ENCODE peak calls at places on chromosome 13, in nine cellular contexts. H is ovary, O is A549, X is stomach, Q is transverse colon, J is upper lobe of left lung, M is tibial nerve, C is sigmoid colon, R is GM12878. U is an unnamed sample.

GRCh38 chr13:114065926-114066774 is 66.3 kb downstream of the RASA3 start:
- DNase-seq in H (no peak), O (no peak), X (no peak), Q (peak), J (peak), M (no peak), C (peak), R (no peak), U (no peak)

GRCh38 chr13:77480071-77480470 is 55.4 kb upstream of the SCEL start:
- DNase-seq in H (no peak), O (no peak), X (no peak), Q (no peak), J (no peak), M (no peak), C (no peak), R (no peak), U (no peak)

GRCh38 chr13:110869805-110870706 is 44.8 kb downstream of the ANKRD10 start:
- DNase-seq in H (peak), O (peak), X (peak), Q (peak), J (peak), M (peak), C (peak), R (no peak), U (peak)

GRCh38 chr13:96527497-96527896 is 437.6 kb downstream of the HS6ST3 start:
- DNase-seq in H (no peak), O (no peak), X (no peak), Q (no peak), J (no peak), M (no peak), C (no peak), R (no peak), U (no peak)

GRCh38 chr13:89966524-89966923 is 1381.0 kb upstream of the MIR17HG start:
- DNase-seq in H (no peak), O (no peak), X (no peak), Q (no peak), J (no peak), M (no peak), C (no peak), R (no peak), U (no peak)

GRCh38 chr13:71759506-71760225 is 107.3 kb downstream of the DACH1 start:
- DNase-seq in H (no peak), O (no peak), X (no peak), Q (no peak), J (no peak), M (no peak), C (no peak), R (no peak), U (no peak)

GRCh38 chr13:95382411-95382810 is 81.2 kb upstream of the ABCC4 start:
- DNase-seq in H (no peak), O (no peak), X (no peak), Q (no peak), J (no peak), M (no peak), C (no peak), R (no peak), U (no peak)

GRCh38 chr13:78606471-78607408 is 3.4 kb upstream of the POU4F1 start:
- DNase-seq in H (no peak), O (no peak), X (no peak), Q (no peak), J (no peak), M (no peak), C (no peak), R (no peak), U (no peak)

GRCh38 chr13:95494082-95494681 is 58.3 kb upstream of the CLDN10 start:
- DNase-seq in H (no peak), O (peak), X (no peak), Q (no peak), J (no peak), M (peak), C (no peak), R (no peak), U (peak)

GRCh38 chr13:113207890-113208423 is 512 bp downstream of the PCID2 start:
- DNase-seq in H (no peak), O (no peak), X (no peak), Q (peak), J (no peak), M (no peak), C (no peak), R (no peak), U (no peak)

GRCh38 chr13:66618702-66619101 is 611.4 kb downstream of the PCDH9 start:
- DNase-seq in H (no peak), O (peak), X (no peak), Q (no peak), J (no peak), M (no peak), C (no peak), R (no peak), U (peak)

GRCh38 chr13:92012787-92013186 is 614.4 kb downstream of the GPC5 start:
- DNase-seq in H (no peak), O (no peak), X (no peak), Q (no peak), J (peak), M (no peak), C (no peak), R (no peak), U (no peak)

GRCh38 chr13:102597029-102598015 is 536 bp downstream of the TPP2 start:
- DNase-seq in H (no peak), O (no peak), X (no peak), Q (peak), J (peak), M (no peak), C (peak), R (no peak), U (peak)

GRCh38 chr13:94968040-94968756 is 255.9 kb upstream of the SOX21 start:
- DNase-seq in H (no peak), O (peak), X (no peak), Q (no peak), J (peak), M (no peak), C (no peak), R (no peak), U (peak)

GRCh38 chr13:40422588-40423235 is 243.7 kb downstream of the FOXO1 start:
- DNase-seq in H (no peak), O (no peak), X (no peak), Q (no peak), J (no peak), M (no peak), C (no peak), R (no peak), U (no peak)

GRCh38 chr13:111460548-111461444 is 140.4 kb downstream of the TEX29 start:
- DNase-seq in H (peak), O (peak), X (no peak), Q (peak), J (no peak), M (peak), C (peak), R (no peak), U (peak)

GRCh38 chr13:46010148-46010547 is 42.4 kb downstream of the ZC3H13 start:
- DNase-seq in H (no peak), O (no peak), X (no peak), Q (no peak), J (no peak), M (no peak), C (no peak), R (no peak), U (peak)

GRCh38 chr13:51814825-51815650 is 11.1 kb upstream of the DHRS12 start:
- DNase-seq in H (no peak), O (peak), X (peak), Q (peak), J (no peak), M (peak), C (peak), R (no peak), U (peak)

GRCh38 chr13:58843071-58843470 is 1211.5 kb downstream of the PCDH17 start:
- DNase-seq in H (no peak), O (no peak), X (no peak), Q (no peak), J (no peak), M (no peak), C (no peak), R (no peak), U (no peak)

GRCh38 chr13:42400188-42400833 is 128.4 kb downstream of the AKAP11 start:
- DNase-seq in H (no peak), O (no peak), X (no peak), Q (no peak), J (no peak), M (no peak), C (no peak), R (no peak), U (no peak)

GRCh38 chr13:84896128-84896527 is 903.1 kb downstream of the SLITRK6 start:
- DNase-seq in H (no peak), O (no peak), X (no peak), Q (peak), J (peak), M (no peak), C (no peak), R (peak), U (peak)

GRCh38 chr13:65497265-65497664 is 1732.9 kb downstream of the PCDH9 start:
- DNase-seq in H (no peak), O (no peak), X (no peak), Q (no peak), J (no peak), M (no peak), C (no peak), R (no peak), U (no peak)

GRCh38 chr13:46894534-46894906 is 2.3 kb downstream of the HTR2A start:
- DNase-seq in H (no peak), O (no peak), X (no peak), Q (no peak), J (no peak), M (no peak), C (no peak), R (no peak), U (no peak)

GRCh38 chr13:48235100-48235813 is 2.3 kb downstream of the ITM2B start:
- DNase-seq in H (no peak), O (no peak), X (peak), Q (peak), J (no peak), M (no peak), C (peak), R (peak), U (peak)

GRCh38 chr13:40928980-40929379 is 90.1 kb downstream of the ELF1 start:
- DNase-seq in H (no peak), O (no peak), X (no peak), Q (no peak), J (no peak), M (no peak), C (no peak), R (no peak), U (no peak)

GRCh38 chr13:21620858-21621257 is 16.9 kb upstream of the MICU2 start:
- DNase-seq in H (no peak), O (no peak), X (no peak), Q (no peak), J (no peak), M (no peak), C (no peak), R (no peak), U (no peak)

GRCh38 chr13:104571161-104571889 is 1505.1 kb upstream of the SLC10A2 start:
- DNase-seq in H (peak), O (peak), X (peak), Q (peak), J (no peak), M (peak), C (peak), R (no peak), U (peak)

GRCh38 chr13:95301947-95302386 is 716 bp upstream of the ABCC4 start:
- DNase-seq in H (no peak), O (no peak), X (no peak), Q (no peak), J (no peak), M (peak), C (no peak), R (no peak), U (peak)

GRCh38 chr13:113981201-113981605 is 7.3 kb upstream of the C13orf46 start:
- DNase-seq in H (no peak), O (peak), X (peak), Q (peak), J (peak), M (peak), C (peak), R (no peak), U (no peak)

GRCh38 chr13:19985219-19985556 is 26.7 kb downstream of the ZMYM2 start:
- DNase-seq in H (no peak), O (no peak), X (no peak), Q (no peak), J (no peak), M (no peak), C (no peak), R (no peak), U (no peak)

GRCh38 chr13:48334534-48335127 is 31.1 kb downstream of the RB1 start:
- DNase-seq in H (no peak), O (peak), X (no peak), Q (no peak), J (no peak), M (no peak), C (no peak), R (peak), U (peak)

GRCh38 chr13:74325106-74325505 is 190.9 kb upstream of the KLF12 start:
- DNase-seq in H (no peak), O (no peak), X (no peak), Q (no peak), J (no peak), M (peak), C (peak), R (no peak), U (peak)

GRCh38 chr13:28526876-28527275 is 31.9 kb upstream of the FLT1 start:
- DNase-seq in H (no peak), O (no peak), X (no peak), Q (no peak), J (no peak), M (no peak), C (no peak), R (no peak), U (no peak)
- TF ChIP-seq EP300 in H (no peak), O (no peak), X (no peak), Q (no peak), J (no peak), M (no peak), C (no peak), R (no peak), U (no peak)

GRCh38 chr13:44715287-44716224 is 139.4 kb upstream of the TSC22D1 start:
- DNase-seq in H (no peak), O (no peak), X (no peak), Q (no peak), J (no peak), M (peak), C (no peak), R (no peak), U (peak)

GRCh38 chr13:44718467-44718866 is 142.3 kb upstream of the TSC22D1 start:
- DNase-seq in H (no peak), O (no peak), X (no peak), Q (no peak), J (no peak), M (no peak), C (no peak), R (no peak), U (no peak)

DNA sequence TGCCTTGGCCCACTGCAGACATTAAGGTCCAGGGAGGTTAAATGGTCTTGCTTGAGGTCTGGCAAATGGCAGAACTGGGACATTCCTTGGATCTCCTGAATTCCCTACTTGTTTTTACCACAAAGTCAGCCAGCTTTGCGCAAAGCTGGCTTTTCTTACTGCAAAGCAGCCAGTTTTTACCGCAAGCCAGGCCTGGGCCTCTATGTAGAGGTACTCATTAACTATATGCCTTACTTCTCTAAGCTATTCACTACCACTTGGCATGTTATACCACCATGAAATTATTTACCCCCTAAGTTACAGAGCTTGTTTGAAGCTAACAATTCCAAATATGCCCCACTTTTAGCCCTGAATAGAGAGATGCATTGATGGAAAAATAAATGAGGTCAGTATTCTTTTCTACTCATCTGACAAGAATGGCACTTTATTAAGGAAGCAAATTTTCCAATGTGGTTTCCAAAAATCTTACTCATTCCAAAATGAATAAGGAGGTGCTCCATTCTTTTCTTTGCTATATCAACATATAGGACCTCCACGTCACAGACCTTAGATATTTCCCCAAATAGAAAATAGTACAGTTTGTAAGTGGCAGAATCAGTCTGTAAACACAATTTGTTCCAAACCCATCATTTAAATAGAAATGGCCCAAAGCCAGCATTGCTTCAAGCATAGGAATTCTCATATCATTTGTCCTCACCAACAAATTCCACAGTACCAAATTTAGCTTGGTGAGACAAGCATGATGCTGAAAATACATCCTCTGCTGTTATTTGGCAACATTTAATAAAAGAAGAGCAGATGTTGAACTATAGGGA is 143.9 kb upstream of the TSC22D1 start:
- DNase-seq in H (no peak), O (no peak), X (no peak), Q (no peak), J (no peak), M (peak), C (no peak), R (no peak), U (no peak)
- TF ChIP-seq EP300 in H (no peak), O (no peak), X (no peak), Q (no peak), J (peak), M (no peak), C (no peak), R (no peak), U (peak)

DNA sequence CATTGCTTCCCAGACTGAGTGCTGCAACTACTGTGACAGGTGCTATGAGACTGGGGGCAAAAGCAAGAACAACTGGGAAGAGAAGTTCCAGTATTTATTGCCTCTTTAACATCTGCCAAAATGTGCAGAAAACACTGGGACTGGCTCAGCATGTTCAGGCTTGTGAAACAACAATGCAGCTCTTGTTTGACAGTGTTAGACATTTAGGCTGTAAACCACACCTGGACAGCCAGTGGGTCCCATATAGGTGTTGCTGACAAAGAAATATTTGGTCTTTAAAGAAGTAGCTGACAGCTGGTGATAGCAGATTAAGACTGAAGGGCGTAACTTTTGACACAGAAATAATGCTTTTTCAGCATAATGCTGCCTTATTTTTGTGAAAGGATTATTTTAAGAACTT is 88.1 kb downstream of the STOML3 start:
- DNase-seq in H (no peak), O (no peak), X (no peak), Q (no peak), J (no peak), M (no peak), C (no peak), R (no peak), U (no peak)
- TF ChIP-seq EP300 in H (no peak), O (no peak), X (no peak), Q (no peak), J (no peak), M (no peak), C (no peak), R (no peak), U (no peak)

DNA sequence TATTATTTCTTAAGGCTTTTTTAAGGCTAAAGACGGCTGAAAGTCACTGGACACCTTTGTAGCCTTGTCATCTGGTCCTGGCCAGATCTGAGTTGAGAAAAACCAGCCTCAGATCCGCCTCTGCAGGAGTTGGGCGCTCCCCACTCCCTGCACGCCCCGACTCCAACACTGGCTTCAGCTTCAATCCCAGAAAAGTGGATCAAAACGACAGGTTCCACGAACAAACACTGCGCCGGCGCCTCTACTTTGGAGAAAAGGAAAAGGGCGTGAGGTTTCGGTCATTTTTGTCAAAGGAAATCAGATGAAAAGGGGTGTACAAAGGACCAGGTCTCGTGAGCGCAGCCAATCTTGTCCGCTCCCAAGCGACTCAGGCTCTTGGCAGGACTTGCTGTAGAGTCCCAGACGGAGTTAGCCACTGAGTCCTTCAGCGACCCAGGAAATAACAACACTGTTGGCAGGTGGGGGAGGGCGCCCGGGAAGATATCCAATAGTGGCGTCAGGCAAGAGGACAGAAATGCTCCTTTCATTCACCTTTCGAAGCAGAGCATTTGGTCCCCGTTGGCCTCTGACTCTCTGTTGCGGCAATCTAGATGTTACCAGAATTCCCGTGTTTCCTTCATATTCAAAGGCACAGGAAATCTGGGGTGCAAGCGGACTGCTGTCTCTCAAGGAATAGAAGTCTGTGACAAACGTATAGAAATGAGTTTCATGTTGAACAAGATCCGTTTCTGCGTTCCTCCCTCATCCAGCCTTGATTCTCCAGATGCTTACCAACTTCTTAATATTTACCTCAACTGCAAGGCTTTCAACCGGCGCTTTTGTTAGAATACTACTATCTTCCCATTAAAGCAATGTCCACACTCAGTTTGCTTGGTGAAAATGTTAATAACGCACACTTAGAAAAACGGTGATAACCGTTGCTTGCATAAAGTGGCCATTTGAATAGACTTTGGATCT is 1.8 kb upstream of the CCNA1 start:
- DNase-seq in H (no peak), O (no peak), X (peak), Q (no peak), J (no peak), M (no peak), C (no peak), R (no peak), U (peak)
- TF ChIP-seq EP300 in H (no peak), O (no peak), X (no peak), Q (no peak), J (no peak), M (no peak), C (no peak), R (no peak), U (no peak)